ENCODE peak calls at places on chromosomes 2 and 18, in eight cellular contexts. One of them, this sample, is unnamed.

GRCh38 chr2:78264130-78264529 is 742.0 kb upstream of the LRRTM4 start:
- DNase-seq in C1 segment of cervical spinal cord: no peak
- DNase-seq in prostate gland: no peak
- DNase-seq in NCI-H1105: no peak
- DNase-seq in GOT3: no peak
- DNase-seq in suprapubic skin: no peak
- DNase-seq in GM12865: no peak
- DNase-seq in upper lobe of right lung: no peak
- DNase-seq in this sample: no peak

GRCh38 chr2:212052412-212053159 is 486.0 kb downstream of the ERBB4 start:
- DNase-seq in C1 segment of cervical spinal cord: no peak
- DNase-seq in prostate gland: no peak
- DNase-seq in NCI-H1105: no peak
- DNase-seq in GOT3: no peak
- DNase-seq in suprapubic skin: no peak
- DNase-seq in GM12865: no peak
- DNase-seq in upper lobe of right lung: no peak
- DNase-seq in this sample: no peak

GRCh38 chr2:191032588-191033429 is 18.8 kb upstream of the STAT1 start:
- DNase-seq in C1 segment of cervical spinal cord: no peak
- DNase-seq in prostate gland: no peak
- DNase-seq in NCI-H1105: no peak
- DNase-seq in GOT3: no peak
- DNase-seq in suprapubic skin: no peak
- DNase-seq in GM12865: no peak
- DNase-seq in upper lobe of right lung: no peak
- DNase-seq in this sample: no peak

GRCh38 chr2:201709747-201710146 is 11.3 kb upstream of the MPP4 start:
- DNase-seq in C1 segment of cervical spinal cord: no peak
- DNase-seq in prostate gland: no peak
- DNase-seq in NCI-H1105: no peak
- DNase-seq in GOT3: no peak
- DNase-seq in suprapubic skin: no peak
- DNase-seq in GM12865: no peak
- DNase-seq in upper lobe of right lung: no peak
- DNase-seq in this sample: no peak

GRCh38 chr2:153510996-153511395 is 32.4 kb upstream of the RPRM start:
- DNase-seq in C1 segment of cervical spinal cord: no peak
- DNase-seq in prostate gland: no peak
- DNase-seq in NCI-H1105: no peak
- DNase-seq in GOT3: no peak
- DNase-seq in suprapubic skin: no peak
- DNase-seq in GM12865: no peak
- DNase-seq in upper lobe of right lung: no peak
- DNase-seq in this sample: no peak

GRCh38 chr18:6593142-6593889 is 136.2 kb upstream of the ARHGAP28 start:
- DNase-seq in C1 segment of cervical spinal cord: no peak
- DNase-seq in prostate gland: no peak
- DNase-seq in NCI-H1105: no peak
- DNase-seq in GOT3: no peak
- DNase-seq in suprapubic skin: no peak
- DNase-seq in GM12865: no peak
- DNase-seq in upper lobe of right lung: no peak
- DNase-seq in this sample: no peak

GRCh38 chr18:48781041-48781989 is 169.4 kb downstream of the SMAD7 start:
- DNase-seq in C1 segment of cervical spinal cord: peak
- DNase-seq in prostate gland: peak
- DNase-seq in NCI-H1105: no peak
- DNase-seq in GOT3: no peak
- DNase-seq in suprapubic skin: peak
- DNase-seq in GM12865: peak
- DNase-seq in upper lobe of right lung: peak
- DNase-seq in this sample: peak

GRCh38 chr2:81396417-81397019 is 1092.0 kb upstream of the LRRTM1 start:
- DNase-seq in C1 segment of cervical spinal cord: no peak
- DNase-seq in prostate gland: no peak
- DNase-seq in NCI-H1105: no peak
- DNase-seq in GOT3: no peak
- DNase-seq in suprapubic skin: no peak
- DNase-seq in GM12865: no peak
- DNase-seq in upper lobe of right lung: no peak
- DNase-seq in this sample: no peak

GRCh38 chr2:109226128-109226527 is 97.1 kb downstream of the SH3RF3 start:
- DNase-seq in C1 segment of cervical spinal cord: no peak
- DNase-seq in prostate gland: no peak
- DNase-seq in NCI-H1105: no peak
- DNase-seq in GOT3: no peak
- DNase-seq in suprapubic skin: no peak
- DNase-seq in GM12865: no peak
- DNase-seq in upper lobe of right lung: peak
- DNase-seq in this sample: no peak

GRCh38 chr2:14451312-14451711 is 181.2 kb upstream of the LRATD1 start:
- DNase-seq in C1 segment of cervical spinal cord: no peak
- DNase-seq in prostate gland: no peak
- DNase-seq in NCI-H1105: no peak
- DNase-seq in GOT3: no peak
- DNase-seq in suprapubic skin: no peak
- DNase-seq in GM12865: peak
- DNase-seq in upper lobe of right lung: no peak
- DNase-seq in this sample: peak

GRCh38 chr2:127107622-127107999 is 657 bp upstream of the BIN1 start:
- DNase-seq in C1 segment of cervical spinal cord: no peak
- DNase-seq in prostate gland: no peak
- DNase-seq in NCI-H1105: no peak
- DNase-seq in GOT3: no peak
- DNase-seq in suprapubic skin: peak
- DNase-seq in GM12865: no peak
- DNase-seq in upper lobe of right lung: no peak
- DNase-seq in this sample: no peak

GRCh38 chr2:18788590-18788989 is 199.2 kb upstream of the NT5C1B start:
- DNase-seq in C1 segment of cervical spinal cord: no peak
- DNase-seq in prostate gland: no peak
- DNase-seq in NCI-H1105: no peak
- DNase-seq in GOT3: no peak
- DNase-seq in suprapubic skin: no peak
- DNase-seq in GM12865: no peak
- DNase-seq in upper lobe of right lung: no peak
- DNase-seq in this sample: no peak

GRCh38 chr2:237309011-237309410 is 105.0 kb downstream of the COL6A3 start:
- DNase-seq in C1 segment of cervical spinal cord: no peak
- DNase-seq in prostate gland: no peak
- DNase-seq in NCI-H1105: no peak
- DNase-seq in GOT3: no peak
- DNase-seq in suprapubic skin: no peak
- DNase-seq in GM12865: no peak
- DNase-seq in upper lobe of right lung: no peak
- DNase-seq in this sample: no peak

GRCh38 chr2:196328088-196328680 is 156.8 kb upstream of the STK17B start:
- DNase-seq in C1 segment of cervical spinal cord: no peak
- DNase-seq in prostate gland: no peak
- DNase-seq in NCI-H1105: no peak
- DNase-seq in GOT3: no peak
- DNase-seq in suprapubic skin: no peak
- DNase-seq in GM12865: no peak
- DNase-seq in upper lobe of right lung: no peak
- DNase-seq in this sample: no peak

GRCh38 chr2:8833863-8834262 is 3.5 kb downstream of the KIDINS220 start:
- DNase-seq in C1 segment of cervical spinal cord: no peak
- DNase-seq in prostate gland: no peak
- DNase-seq in NCI-H1105: no peak
- DNase-seq in GOT3: no peak
- DNase-seq in suprapubic skin: no peak
- DNase-seq in GM12865: no peak
- DNase-seq in upper lobe of right lung: no peak
- DNase-seq in this sample: no peak

GRCh38 chr2:33272001-33272400 is 204.4 kb upstream of the RASGRP3 start:
- DNase-seq in C1 segment of cervical spinal cord: no peak
- DNase-seq in prostate gland: no peak
- DNase-seq in NCI-H1105: no peak
- DNase-seq in GOT3: no peak
- DNase-seq in suprapubic skin: no peak
- DNase-seq in GM12865: peak
- DNase-seq in upper lobe of right lung: no peak
- DNase-seq in this sample: no peak

GRCh38 chr18:24736686-24737085 is 276.2 kb downstream of the HRH4 start:
- DNase-seq in C1 segment of cervical spinal cord: no peak
- DNase-seq in prostate gland: no peak
- DNase-seq in NCI-H1105: no peak
- DNase-seq in GOT3: no peak
- DNase-seq in suprapubic skin: no peak
- DNase-seq in GM12865: no peak
- DNase-seq in upper lobe of right lung: no peak
- DNase-seq in this sample: no peak

GRCh38 chr2:168037772-168038171 is 209.6 kb downstream of the STK39 start:
- DNase-seq in C1 segment of cervical spinal cord: no peak
- DNase-seq in prostate gland: no peak
- DNase-seq in NCI-H1105: no peak
- DNase-seq in GOT3: no peak
- DNase-seq in suprapubic skin: no peak
- DNase-seq in GM12865: no peak
- DNase-seq in upper lobe of right lung: no peak
- DNase-seq in this sample: no peak

GRCh38 chr2:62826953-62827675 is 121.6 kb downstream of the EHBP1 start:
- DNase-seq in C1 segment of cervical spinal cord: no peak
- DNase-seq in prostate gland: no peak
- DNase-seq in NCI-H1105: no peak
- DNase-seq in GOT3: no peak
- DNase-seq in suprapubic skin: no peak
- DNase-seq in GM12865: no peak
- DNase-seq in upper lobe of right lung: no peak
- DNase-seq in this sample: no peak

GRCh38 chr2:215870088-215870490 is 143.3 kb downstream of the MREG start:
- DNase-seq in C1 segment of cervical spinal cord: no peak
- DNase-seq in prostate gland: no peak
- DNase-seq in NCI-H1105: no peak
- DNase-seq in GOT3: no peak
- DNase-seq in suprapubic skin: no peak
- DNase-seq in GM12865: no peak
- DNase-seq in upper lobe of right lung: no peak
- DNase-seq in this sample: no peak

GRCh38 chr18:11873670-11874340 is 22.6 kb downstream of the CHMP1B start:
- DNase-seq in C1 segment of cervical spinal cord: no peak
- DNase-seq in prostate gland: no peak
- DNase-seq in NCI-H1105: no peak
- DNase-seq in GOT3: no peak
- DNase-seq in suprapubic skin: no peak
- DNase-seq in GM12865: no peak
- DNase-seq in upper lobe of right lung: no peak
- DNase-seq in this sample: no peak

GRCh38 chr2:8132371-8132831 is 549.5 kb upstream of the ID2 start:
- DNase-seq in C1 segment of cervical spinal cord: no peak
- DNase-seq in prostate gland: no peak
- DNase-seq in NCI-H1105: peak
- DNase-seq in GOT3: no peak
- DNase-seq in suprapubic skin: no peak
- DNase-seq in GM12865: no peak
- DNase-seq in upper lobe of right lung: no peak
- DNase-seq in this sample: no peak

GRCh38 chr18:63604791-63605567 is 17.8 kb downstream of the SERPINB13 start:
- DNase-seq in C1 segment of cervical spinal cord: no peak
- DNase-seq in prostate gland: no peak
- DNase-seq in NCI-H1105: no peak
- DNase-seq in GOT3: no peak
- DNase-seq in suprapubic skin: no peak
- DNase-seq in GM12865: no peak
- DNase-seq in upper lobe of right lung: no peak
- DNase-seq in this sample: no peak

GRCh38 chr2:232875256-232876070 is 5.4 kb downstream of the SNORC start:
- DNase-seq in C1 segment of cervical spinal cord: peak
- DNase-seq in prostate gland: no peak
- DNase-seq in NCI-H1105: peak
- DNase-seq in GOT3: no peak
- DNase-seq in suprapubic skin: no peak
- DNase-seq in GM12865: no peak
- DNase-seq in upper lobe of right lung: peak
- DNase-seq in this sample: no peak

GRCh38 chr2:120344991-120345975 is 653 bp upstream of the INHBB start:
- DNase-seq in C1 segment of cervical spinal cord: peak
- DNase-seq in prostate gland: peak
- DNase-seq in NCI-H1105: no peak
- DNase-seq in GOT3: peak
- DNase-seq in suprapubic skin: no peak
- DNase-seq in GM12865: peak
- DNase-seq in upper lobe of right lung: no peak
- DNase-seq in this sample: no peak

GRCh38 chr2:205685314-205686230 is 3.3 kb downstream of the NRP2 start:
- DNase-seq in C1 segment of cervical spinal cord: peak
- DNase-seq in prostate gland: no peak
- DNase-seq in NCI-H1105: no peak
- DNase-seq in GOT3: no peak
- DNase-seq in suprapubic skin: no peak
- DNase-seq in GM12865: no peak
- DNase-seq in upper lobe of right lung: peak
- DNase-seq in this sample: no peak

GRCh38 chr2:103361712-103362111 is 599.9 kb downstream of the TMEM182 start:
- DNase-seq in C1 segment of cervical spinal cord: no peak
- DNase-seq in prostate gland: no peak
- DNase-seq in NCI-H1105: no peak
- DNase-seq in GOT3: no peak
- DNase-seq in suprapubic skin: no peak
- DNase-seq in GM12865: no peak
- DNase-seq in upper lobe of right lung: no peak
- DNase-seq in this sample: no peak

GRCh38 chr2:85796046-85796548 is 42.3 kb downstream of the ATOH8 start:
- DNase-seq in C1 segment of cervical spinal cord: peak
- DNase-seq in prostate gland: no peak
- DNase-seq in NCI-H1105: no peak
- DNase-seq in GOT3: no peak
- DNase-seq in suprapubic skin: peak
- DNase-seq in GM12865: no peak
- DNase-seq in upper lobe of right lung: peak
- DNase-seq in this sample: no peak